ENCODE peak calls at places on chromosomes 13 and 19, in five cellular contexts. D, Z, B, H and X are unnamed samples.

GRCh38 chr13:40341501-40341900 is 324.9 kb downstream of the FOXO1 start:
- DNase-seq in D (no peak), Z (no peak), B (no peak), H (peak), X (no peak)

GRCh38 chr13:94325660-94326059 is 153.8 kb downstream of the DCT start:
- DNase-seq in D (no peak), Z (no peak), B (no peak), H (no peak), X (no peak)

GRCh38 chr19:29785955-29786589 is 25.7 kb upstream of the CCNE1 start:
- DNase-seq in D (no peak), Z (no peak), B (no peak), H (no peak), X (no peak)

GRCh38 chr13:32334676-32335075 is 19.4 kb downstream of the BRCA2 start:
- DNase-seq in D (no peak), Z (peak), B (no peak), H (no peak), X (no peak)

GRCh38 chr13:108176685-108177274 is 38.6 kb downstream of the LIG4 start:
- DNase-seq in D (no peak), Z (peak), B (no peak), H (no peak), X (no peak)

GRCh38 chr19:17553256-17553655 is 2.2 kb upstream of the COLGALT1 start:
- DNase-seq in D (peak), Z (peak), B (peak), H (no peak), X (peak)

GRCh38 chr13:72390909-72391308 is 336.5 kb downstream of the MZT1 start:
- DNase-seq in D (no peak), Z (peak), B (no peak), H (no peak), X (peak)

GRCh38 chr13:85367887-85368286 is 431.3 kb downstream of the SLITRK6 start:
- DNase-seq in D (no peak), Z (no peak), B (no peak), H (no peak), X (no peak)

GRCh38 chr19:7550987-7551761 is 15.7 kb downstream of the PNPLA6 start:
- DNase-seq in D (no peak), Z (peak), B (no peak), H (peak), X (no peak)

GRCh38 chr19:5700455-5701092 is 10.5 kb downstream of the RPL36 start:
- DNase-seq in D (no peak), Z (no peak), B (no peak), H (no peak), X (no peak)
- H3K4me3 ChIP-seq in D (no peak), Z (no peak), B (no peak), H (no peak), X (no peak)

GRCh38 chr19:40799558-40800338 is 757 bp downstream of the EGLN2 start:
- DNase-seq in D (peak), Z (no peak), B (no peak), H (no peak), X (no peak)

GRCh38 chr19:40800339-40800996 is 1.5 kb downstream of the EGLN2 start:
- DNase-seq in D (no peak), Z (no peak), B (no peak), H (no peak), X (no peak)

GRCh38 chr19:40802300-40803169 is 3.5 kb downstream of the EGLN2 start:
- DNase-seq in D (peak), Z (no peak), B (no peak), H (no peak), X (no peak)

GRCh38 chr19:40801449-40802299 is 2.7 kb downstream of the EGLN2 start:
- DNase-seq in D (no peak), Z (no peak), B (no peak), H (no peak), X (no peak)

GRCh38 chr19:40800997-40801377 is 2.0 kb downstream of the EGLN2 start:
- DNase-seq in D (no peak), Z (no peak), B (no peak), H (no peak), X (no peak)
- H3K4me3 ChIP-seq in D (no peak), Z (peak), B (peak), H (peak), X (peak)

DNA sequence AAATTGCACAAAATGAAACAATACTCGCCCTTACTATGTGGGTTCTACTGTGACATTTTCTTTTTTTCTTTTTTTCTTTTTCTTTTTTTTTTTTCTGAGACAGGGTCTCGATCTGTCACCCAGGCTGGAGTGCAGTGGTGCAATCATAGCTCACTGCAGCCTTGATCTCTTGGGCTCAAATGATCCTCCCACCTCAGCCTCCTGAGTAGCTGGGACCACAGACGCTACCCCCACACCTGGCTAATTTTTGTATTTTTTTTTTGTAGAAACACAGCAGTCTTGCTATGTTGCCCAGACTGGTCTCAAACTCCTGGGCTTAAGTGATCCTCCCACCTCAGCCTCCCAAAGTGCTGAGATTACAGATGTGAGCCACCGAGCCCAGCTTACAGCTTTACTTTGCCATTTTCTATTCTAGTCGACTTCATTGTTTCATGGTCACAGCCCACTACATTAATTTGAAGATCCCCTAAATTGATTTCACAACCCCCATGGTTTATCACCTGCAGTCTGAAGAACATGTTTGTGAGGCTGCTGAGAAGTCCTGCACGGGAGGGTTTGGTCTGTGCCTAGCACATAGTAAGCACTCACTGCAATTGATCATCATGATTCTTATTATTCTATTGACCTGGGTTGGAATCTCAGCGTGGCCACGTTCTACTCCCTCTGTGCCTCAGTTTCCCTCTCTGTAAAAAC is 3.8 kb downstream of the BCL3 start:
- DNase-seq in D (no peak), Z (no peak), B (no peak), H (no peak), X (no peak)
- H3K4me3 ChIP-seq in D (no peak), Z (peak), B (no peak), H (no peak), X (no peak)

DNA sequence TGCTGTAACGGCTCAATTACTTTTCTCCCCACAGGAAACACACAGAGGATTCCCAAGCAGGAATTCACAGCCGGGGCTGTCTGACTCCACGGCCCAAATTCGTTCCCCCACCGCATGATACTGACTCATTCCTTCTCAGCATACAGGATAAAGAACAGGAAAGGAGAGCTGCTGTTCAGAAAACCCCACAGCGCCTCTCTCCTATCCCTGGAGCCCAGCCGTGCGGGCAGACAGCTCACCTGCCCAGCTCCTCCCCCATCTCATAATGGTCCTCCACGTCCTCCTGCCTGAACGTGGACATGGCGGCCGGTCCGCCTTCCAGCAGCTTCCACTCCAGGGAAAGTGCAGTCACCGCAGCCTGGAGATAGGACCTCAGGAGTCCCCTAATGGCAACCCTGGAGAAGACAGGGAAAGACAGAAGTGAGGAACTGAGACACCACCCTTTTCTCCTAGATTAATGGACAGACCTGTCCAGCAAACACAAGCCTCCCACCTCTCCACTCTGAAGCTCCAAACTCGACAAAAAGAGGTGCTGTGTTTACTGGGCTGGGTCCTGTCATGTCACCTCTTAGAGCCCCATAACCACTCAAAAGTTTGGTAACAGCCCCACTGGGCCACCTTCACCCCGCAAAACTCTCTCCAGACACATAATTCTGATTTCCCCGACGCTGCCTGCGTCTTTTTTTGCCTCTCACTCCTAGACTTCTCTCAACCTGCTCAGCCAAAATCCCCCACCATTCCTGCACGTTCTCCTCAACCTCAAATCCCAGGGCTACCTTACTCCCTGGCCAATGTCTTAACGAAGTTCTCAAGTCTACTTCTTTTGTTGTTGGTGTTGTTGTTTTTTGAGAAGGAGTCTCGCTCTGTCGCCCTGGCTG is 1.2 kb downstream of the DAPK3 start:
- DNase-seq in D (no peak), Z (peak), B (no peak), H (peak), X (peak)
- H3K4me3 ChIP-seq in D (peak), Z (peak), B (peak), H (peak), X (peak)